ENCODE peak calls at places on chromosome 7, in four cellular contexts. Y is HepG2, B is GM12878, F is K562. M is an unnamed sample.

GRCh38 chr7:111561659-111561908 is 708 bp downstream of the IMMP2L start:
- DNase-seq in B (no peak), F (peak), Y (no peak), M (no peak)

GRCh38 chr7:117297606-117298005 is 25.3 kb downstream of the WNT2 start:
- DNase-seq in B (no peak), Y (no peak), F (no peak), M (no peak)

GRCh38 chr7:30032310-30033125 is 4.3 kb downstream of the PLEKHA8 start:
- DNase-seq in B (no peak), F (no peak), Y (no peak), M (no peak)

GRCh38 chr7:102914585-102914984 is 1.8 kb downstream of the LRRC17 start:
- DNase-seq in B (no peak), F (no peak), Y (no peak), M (peak)

GRCh38 chr7:138752568-138753518 is 45.0 kb upstream of the TMEM213 start:
- DNase-seq in B (peak), Y (peak), F (no peak), M (no peak)

GRCh38 chr7:30791126-30791525 is 19.9 kb downstream of the MINDY4 start:
- DNase-seq in F (no peak), Y (no peak), B (no peak), M (no peak)

GRCh38 chr7:31100445-31100844 is 48.3 kb downstream of the ADCYAP1R1 start:
- DNase-seq in Y (no peak), F (no peak), B (no peak), M (no peak)

GRCh38 chr7:2472744-2473143 is 3.5 kb downstream of the GRIFIN start:
- DNase-seq in B (no peak), Y (no peak), F (no peak), M (no peak)

GRCh38 chr7:80136276-80137045 is 1.8 kb downstream of the GNAI1 start:
- DNase-seq in F (no peak), Y (no peak), B (no peak), M (no peak)

GRCh38 chr7:104499975-104500374 is 171.6 kb downstream of the LHFPL3 start:
- DNase-seq in B (no peak), F (no peak), Y (no peak), M (no peak)

GRCh38 chr7:4738711-4739527 is 36.5 kb upstream of the AP5Z1 start:
- DNase-seq in Y (peak), B (no peak), F (peak), M (no peak)

GRCh38 chr7:80210400-80210799 is 75.8 kb downstream of the GNAI1 start:
- DNase-seq in Y (peak), B (no peak), F (no peak), M (no peak)

GRCh38 chr7:152145853-152146466 is 120.5 kb downstream of the GALNT11 start:
- DNase-seq in B (no peak), F (no peak), Y (peak), M (peak)

GRCh38 chr7:48755061-48755555 is 169.2 kb upstream of the CDC14C start:
- DNase-seq in F (no peak), B (no peak), Y (no peak), M (no peak)

GRCh38 chr7:117828831-117829230 is 44.4 kb downstream of the CTTNBP2 start:
- DNase-seq in B (no peak), Y (no peak), F (no peak), M (no peak)

GRCh38 chr7:101947899-101948298 is 130.5 kb downstream of the CUX1 start:
- DNase-seq in B (no peak), Y (no peak), F (peak), M (peak)

GRCh38 chr7:127525866-127526456 is 59.4 kb downstream of the GCC1 start:
- DNase-seq in Y (no peak), B (no peak), F (no peak), M (no peak)

GRCh38 chr7:552711-553636 is 33.3 kb upstream of the PDGFA start:
- DNase-seq in Y (peak), F (no peak), B (no peak), M (no peak)

GRCh38 chr7:151366872-151367207 is 25.2 kb downstream of the NUB1 start:
- DNase-seq in F (no peak), B (no peak), Y (no peak), M (no peak)

GRCh38 chr7:124765401-124766352 is at the start of gene GPR37:
- DNase-seq in B (no peak), Y (no peak), F (peak), M (peak)

GRCh38 chr7:121604627-121605296 is 208.7 kb upstream of the FAM3C start:
- DNase-seq in Y (peak), B (no peak), F (no peak), M (no peak)

GRCh38 chr7:96837583-96837982 is 127.9 kb upstream of the SEM1 start:
- DNase-seq in B (peak), Y (no peak), F (no peak), M (no peak)

GRCh38 chr7:86814980-86815379 is 171.3 kb downstream of the GRM3 start:
- DNase-seq in B (no peak), Y (peak), F (peak), M (peak)

GRCh38 chr7:49817251-49817650 is 43.8 kb downstream of the VWC2 start:
- DNase-seq in F (no peak), B (no peak), Y (no peak), M (no peak)

GRCh38 chr7:2526659-2527504 is 7.3 kb downstream of the LFNG start:
- DNase-seq in Y (no peak), F (no peak), B (no peak), M (no peak)

GRCh38 chr7:134114992-134115391 is 12.1 kb upstream of the LRGUK start:
- DNase-seq in F (no peak), Y (no peak), B (no peak), M (no peak)

GRCh38 chr7:1883031-1883761 is 213.1 kb downstream of the ELFN1 start:
- DNase-seq in F (peak), Y (no peak), B (no peak), M (no peak)

GRCh38 chr7:64180989-64181388 is 26.0 kb upstream of the ZNF735 start:
- DNase-seq in Y (no peak), B (no peak), F (peak), M (no peak)

GRCh38 chr7:98217623-98218582 is 6.7 kb downstream of the BHLHA15 start:
- DNase-seq in B (no peak), Y (peak), F (no peak), M (no peak)
- TF ChIP-seq FOXM1 in B (no peak), Y (no peak), F (peak), M (no peak)

DNA sequence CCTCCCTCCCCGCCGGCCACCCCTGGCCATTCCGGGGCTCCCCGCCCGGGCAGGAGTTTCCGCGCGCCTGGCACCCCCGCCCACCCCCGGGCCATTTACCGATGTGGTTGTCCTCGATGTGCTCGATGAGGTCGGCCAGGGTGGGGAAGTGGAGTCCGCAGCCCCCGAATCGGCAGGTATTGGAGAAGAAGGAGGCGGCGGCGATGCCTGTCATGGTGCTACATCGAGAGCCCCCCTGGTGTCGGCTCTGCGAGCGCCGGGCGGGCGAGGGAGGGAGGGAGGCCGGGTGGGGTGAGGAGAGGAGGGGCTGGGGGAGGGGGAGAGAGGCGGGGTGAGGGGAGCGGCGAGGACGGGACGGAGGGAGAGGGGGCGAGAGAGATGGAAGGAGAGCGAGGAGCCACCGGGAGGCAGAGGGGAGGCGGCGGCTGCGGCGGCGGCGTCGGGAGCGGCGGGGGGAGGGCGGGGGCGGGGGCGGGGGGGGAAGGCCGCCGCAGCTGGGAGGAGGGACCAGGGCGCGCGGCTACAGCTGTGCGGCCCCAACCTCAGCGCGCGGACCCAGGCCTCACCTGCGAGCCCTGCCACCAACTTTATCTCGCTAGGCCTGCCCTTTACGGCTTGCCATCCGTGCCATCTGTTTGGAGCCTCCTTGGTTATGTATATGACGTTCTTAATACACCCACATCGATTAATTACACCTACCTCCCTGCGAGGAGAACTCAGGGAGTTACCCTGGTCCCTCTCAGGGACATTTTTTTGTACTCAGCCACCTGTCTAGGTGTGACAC is at the start of gene JAZF1:
- DNase-seq in B (no peak), F (peak), Y (no peak), M (peak)
- TF ChIP-seq TARDBP in B (no peak), F (no peak), Y (no peak), M (no peak)

GRCh38 chr7:22726849-22727792 is at the start of gene IL6:
- DNase-seq in Y (peak), F (peak), B (no peak), M (peak)
- TF ChIP-seq BHLHE40 in Y (no peak), F (peak), B (no peak), M (no peak)

DNA sequence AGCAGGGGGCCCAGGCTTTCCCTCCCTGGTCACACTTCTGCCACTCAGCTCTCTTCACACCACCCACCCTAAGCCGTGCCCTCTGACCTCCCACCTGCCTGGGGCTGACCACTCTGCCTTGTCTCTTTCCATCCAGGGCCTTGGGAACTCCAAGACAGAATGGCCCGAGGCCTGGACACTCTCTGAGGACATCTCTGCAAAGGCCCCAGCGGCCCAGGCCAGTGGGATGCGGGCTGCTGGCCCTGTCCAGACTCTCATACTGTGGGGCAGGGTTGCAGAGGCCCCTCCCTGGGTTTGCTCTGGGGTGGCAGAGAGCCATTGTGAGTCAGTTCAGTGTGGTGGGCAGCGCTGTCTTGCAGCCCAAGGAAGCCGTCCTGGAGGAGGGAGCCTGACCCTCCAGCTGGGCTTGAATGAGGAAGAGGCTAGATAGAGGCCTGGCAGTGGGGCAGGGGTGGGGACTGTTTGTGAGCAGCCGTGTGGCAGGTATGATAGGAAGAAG is 39.9 kb upstream of the RABGEF1 start:
- DNase-seq in B (no peak), Y (no peak), F (no peak), M (no peak)
- TF ChIP-seq FOXM1 in B (no peak), Y (no peak), F (no peak), M (no peak)

DNA sequence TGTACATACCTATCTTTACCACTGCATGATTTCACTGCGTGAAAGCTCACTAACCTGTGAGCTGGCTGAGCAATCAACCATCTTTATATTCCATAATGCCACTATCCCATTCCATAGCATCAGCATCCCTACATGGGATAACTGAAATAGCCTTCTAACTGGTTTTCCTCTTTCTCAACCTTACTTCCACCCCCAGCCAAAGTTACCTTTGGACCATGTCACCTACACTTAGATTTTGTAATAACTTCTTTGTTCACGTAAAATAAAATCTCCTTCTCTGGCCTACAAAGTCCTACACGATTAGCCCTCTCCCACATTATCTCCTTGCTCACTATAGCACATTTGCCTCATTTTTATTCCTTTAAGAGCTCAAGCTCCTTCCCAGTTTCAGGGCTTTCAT is 2.5 kb downstream of the PSMA2 start:
- DNase-seq in Y (no peak), F (no peak), B (no peak), M (no peak)
- TF ChIP-seq TARDBP in Y (no peak), F (no peak), B (no peak), M (no peak)

M was measured in HEK293T.